ENCODE peak calls at places on chromosomes 3 and 15, in nine cellular contexts. K is breast epithelium, U is HS-5, I is NT2/D1, W is G401, H is SK-MEL-5, P is fibroblast of pulmonary artery, J is RPMI8226, Q is AG10803. X is an unnamed sample.

GRCh38 chr3:51024765-51025681 is 350.3 kb downstream of the DOCK3 start:
- DNase-seq in K (no peak), U (no peak), I (no peak), W (no peak), H (no peak), P (no peak), J (peak; percentile 28), Q (no peak), X (no peak)

GRCh38 chr15:74776851-74777768 is 4.8 kb upstream of the CSK start:
- DNase-seq in K (no peak), U (no peak), I (no peak), W (no peak), H (no peak), P (no peak), J (peak; percentile 90), Q (no peak), X (peak; percentile 87)

GRCh38 chr3:187101184-187102072 is 37.9 kb downstream of the RPL39L start:
- DNase-seq in K (peak; percentile 62), U (peak; percentile 42), I (no peak), W (no peak), H (peak; percentile 79), P (peak; percentile 90), J (peak; percentile 92), Q (peak; percentile 64), X (peak; percentile 82)

GRCh38 chr3:149373235-149374125 is 4.0 kb downstream of the TM4SF1 start:
- DNase-seq in K (no peak), U (peak; percentile 82), I (no peak), W (no peak), H (no peak), P (peak; percentile 92), J (no peak), Q (peak; percentile 93), X (no peak)

GRCh38 chr3:197424674-197425484 is 126.5 kb upstream of the DLG1 start:
- DNase-seq in K (no peak), U (no peak), I (no peak), W (peak; percentile 69), H (no peak), P (no peak), J (no peak), Q (no peak), X (peak; percentile 36)

GRCh38 chr15:66411190-66411589 is 24.5 kb downstream of the MAP2K1 start:
- DNase-seq in K (no peak), U (no peak), I (no peak), W (no peak), H (peak; percentile 21), P (no peak), J (no peak), Q (no peak), X (peak; percentile 32)

GRCh38 chr3:87260270-87260669 is 16.1 kb downstream of the POU1F1 start:
- DNase-seq in K (no peak), U (peak; percentile 41), I (peak; percentile 28), W (peak; percentile 50), H (peak; percentile 69), P (peak; percentile 70), J (peak; percentile 61), Q (peak; percentile 57), X (peak; percentile 89)

GRCh38 chr3:193827039-193827669 is 234.1 kb downstream of the OPA1 start:
- DNase-seq in K (no peak), U (no peak), I (no peak), W (no peak), H (no peak), P (no peak), J (no peak), Q (no peak), X (peak; percentile 34)

GRCh38 chr15:37813306-37813705 is 121.1 kb upstream of the TMCO5A start:
- DNase-seq in K (no peak), U (no peak), I (no peak), W (no peak), H (no peak), P (no peak), J (no peak), Q (no peak), X (no peak)

GRCh38 chr15:33126559-33127290 is 67.8 kb downstream of the FMN1 start:
- DNase-seq in K (no peak), U (peak; percentile 88), I (peak; percentile 25), W (peak; percentile 13), H (peak; percentile 95), P (peak; percentile 96), J (peak; percentile 81), Q (peak; percentile 96), X (peak; percentile 99)

GRCh38 chr15:53251998-53252397 is 461.9 kb upstream of the ONECUT1 start:
- DNase-seq in K (no peak), U (no peak), I (no peak), W (no peak), H (no peak), P (no peak), J (no peak), Q (no peak), X (no peak)